ENCODE peak calls at places on chromosomes 2 and 18, in four cellular contexts. One of them, this sample, is unnamed.

GRCh38 chr18:26840965-26841364 is 24.5 kb downstream of the AQP4 start:
- DNase-seq in neural crest cell: no peak
- DNase-seq in lung microvascular endothelial cell: no peak
- DNase-seq in stimulated activated CD4-positive, alpha-beta T cell treated with anti-CD3 and anti-CD28 coated beads, Interleukin-4, amount 100 ng/mL, for 24 hours: no peak
- DNase-seq in this sample: no peak

GRCh38 chr2:120559401-120559800 is 176.3 kb upstream of the GLI2 start:
- DNase-seq in neural crest cell: no peak
- DNase-seq in lung microvascular endothelial cell: no peak
- DNase-seq in stimulated activated CD4-positive, alpha-beta T cell treated with anti-CD3 and anti-CD28 coated beads, Interleukin-4, amount 100 ng/mL, for 24 hours: no peak
- DNase-seq in this sample: no peak

GRCh38 chr2:215624423-215624829 is 188.6 kb upstream of the FN1 start:
- DNase-seq in neural crest cell: no peak
- DNase-seq in stimulated activated CD4-positive, alpha-beta T cell treated with anti-CD3 and anti-CD28 coated beads, Interleukin-4, amount 100 ng/mL, for 24 hours: no peak
- DNase-seq in lung microvascular endothelial cell: no peak
- DNase-seq in this sample: peak; percentile 0

GRCh38 chr2:18169787-18170175 is 291.3 kb downstream of the KCNS3 start:
- DNase-seq in stimulated activated CD4-positive, alpha-beta T cell treated with anti-CD3 and anti-CD28 coated beads, Interleukin-4, amount 100 ng/mL, for 24 hours: no peak
- DNase-seq in lung microvascular endothelial cell: no peak
- DNase-seq in neural crest cell: no peak
- DNase-seq in this sample: no peak

GRCh38 chr18:69958422-69958821 is 10.7 kb upstream of the CD226 start:
- DNase-seq in lung microvascular endothelial cell: no peak
- DNase-seq in stimulated activated CD4-positive, alpha-beta T cell treated with anti-CD3 and anti-CD28 coated beads, Interleukin-4, amount 100 ng/mL, for 24 hours: peak; percentile 72
- DNase-seq in neural crest cell: no peak
- DNase-seq in this sample: no peak

GRCh38 chr2:175743020-175743419 is 259.0 kb downstream of the LNPK start:
- DNase-seq in lung microvascular endothelial cell: no peak
- DNase-seq in neural crest cell: no peak
- DNase-seq in stimulated activated CD4-positive, alpha-beta T cell treated with anti-CD3 and anti-CD28 coated beads, Interleukin-4, amount 100 ng/mL, for 24 hours: no peak
- DNase-seq in this sample: no peak

GRCh38 chr2:95018301-95018700 is 7.2 kb upstream of the MAL start:
- DNase-seq in stimulated activated CD4-positive, alpha-beta T cell treated with anti-CD3 and anti-CD28 coated beads, Interleukin-4, amount 100 ng/mL, for 24 hours: no peak
- DNase-seq in neural crest cell: no peak
- DNase-seq in lung microvascular endothelial cell: no peak
- DNase-seq in this sample: no peak

GRCh38 chr2:198004173-198004572 is 199.8 kb downstream of the PLCL1 start:
- DNase-seq in neural crest cell: no peak
- DNase-seq in stimulated activated CD4-positive, alpha-beta T cell treated with anti-CD3 and anti-CD28 coated beads, Interleukin-4, amount 100 ng/mL, for 24 hours: no peak
- DNase-seq in lung microvascular endothelial cell: no peak
- DNase-seq in this sample: peak; percentile 23

GRCh38 chr2:42962521-42962953 is 170.2 kb upstream of the HAAO start:
- DNase-seq in lung microvascular endothelial cell: peak; percentile 52
- DNase-seq in neural crest cell: no peak
- DNase-seq in stimulated activated CD4-positive, alpha-beta T cell treated with anti-CD3 and anti-CD28 coated beads, Interleukin-4, amount 100 ng/mL, for 24 hours: no peak
- DNase-seq in this sample: no peak

GRCh38 chr2:29723255-29724001 is 198.0 kb downstream of the ALK start:
- DNase-seq in lung microvascular endothelial cell: no peak
- DNase-seq in stimulated activated CD4-positive, alpha-beta T cell treated with anti-CD3 and anti-CD28 coated beads, Interleukin-4, amount 100 ng/mL, for 24 hours: no peak
- DNase-seq in neural crest cell: no peak
- DNase-seq in this sample: no peak

GRCh38 chr2:69948963-69949645 is 12.3 kb downstream of the ASPRV1 start:
- DNase-seq in neural crest cell: no peak
- DNase-seq in lung microvascular endothelial cell: no peak
- DNase-seq in stimulated activated CD4-positive, alpha-beta T cell treated with anti-CD3 and anti-CD28 coated beads, Interleukin-4, amount 100 ng/mL, for 24 hours: no peak
- DNase-seq in this sample: no peak

GRCh38 chr18:10927290-10927979 is 221.9 kb downstream of the PIEZO2 start:
- DNase-seq in lung microvascular endothelial cell: peak; percentile 71
- DNase-seq in stimulated activated CD4-positive, alpha-beta T cell treated with anti-CD3 and anti-CD28 coated beads, Interleukin-4, amount 100 ng/mL, for 24 hours: no peak
- DNase-seq in neural crest cell: no peak
- DNase-seq in this sample: no peak

GRCh38 chr2:9752441-9753275 is 90.6 kb upstream of the TAF1B start:
- DNase-seq in stimulated activated CD4-positive, alpha-beta T cell treated with anti-CD3 and anti-CD28 coated beads, Interleukin-4, amount 100 ng/mL, for 24 hours: peak; percentile 91
- DNase-seq in lung microvascular endothelial cell: peak; percentile 62
- DNase-seq in neural crest cell: no peak
- DNase-seq in this sample: no peak

GRCh38 chr2:130372833-130373807 is 17.3 kb downstream of the PTPN18 start:
- DNase-seq in stimulated activated CD4-positive, alpha-beta T cell treated with anti-CD3 and anti-CD28 coated beads, Interleukin-4, amount 100 ng/mL, for 24 hours: no peak
- DNase-seq in neural crest cell: no peak
- DNase-seq in lung microvascular endothelial cell: no peak
- DNase-seq in this sample: no peak

GRCh38 chr2:178731300-178731699 is 75.9 kb downstream of the TTN start:
- DNase-seq in lung microvascular endothelial cell: no peak
- DNase-seq in stimulated activated CD4-positive, alpha-beta T cell treated with anti-CD3 and anti-CD28 coated beads, Interleukin-4, amount 100 ng/mL, for 24 hours: no peak
- DNase-seq in neural crest cell: no peak
- DNase-seq in this sample: no peak

GRCh38 chr2:64522843-64523428 is 1.2 kb upstream of the AFTPH start:
- DNase-seq in neural crest cell: peak; percentile 57
- DNase-seq in stimulated activated CD4-positive, alpha-beta T cell treated with anti-CD3 and anti-CD28 coated beads, Interleukin-4, amount 100 ng/mL, for 24 hours: peak; percentile 81
- DNase-seq in lung microvascular endothelial cell: peak; percentile 86
- DNase-seq in this sample: peak; percentile 57

GRCh38 chr2:69582582-69583176 is 60.9 kb downstream of the AAK1 start:
- DNase-seq in lung microvascular endothelial cell: peak; percentile 30
- DNase-seq in neural crest cell: no peak
- DNase-seq in stimulated activated CD4-positive, alpha-beta T cell treated with anti-CD3 and anti-CD28 coated beads, Interleukin-4, amount 100 ng/mL, for 24 hours: no peak
- DNase-seq in this sample: no peak

GRCh38 chr18:12455511-12455910 is 47.8 kb downstream of the PRELID3A start:
- DNase-seq in stimulated activated CD4-positive, alpha-beta T cell treated with anti-CD3 and anti-CD28 coated beads, Interleukin-4, amount 100 ng/mL, for 24 hours: no peak
- DNase-seq in neural crest cell: peak; percentile 63
- DNase-seq in lung microvascular endothelial cell: peak; percentile 29
- DNase-seq in this sample: peak; percentile 63

GRCh38 chr2:117536139-117536538 is 278.4 kb upstream of the DDX18 start:
- DNase-seq in stimulated activated CD4-positive, alpha-beta T cell treated with anti-CD3 and anti-CD28 coated beads, Interleukin-4, amount 100 ng/mL, for 24 hours: no peak
- DNase-seq in neural crest cell: no peak
- DNase-seq in lung microvascular endothelial cell: no peak
- DNase-seq in this sample: no peak

GRCh38 chr2:43201497-43201896 is 24.9 kb downstream of the ZFP36L2 start:
- DNase-seq in lung microvascular endothelial cell: no peak
- DNase-seq in stimulated activated CD4-positive, alpha-beta T cell treated with anti-CD3 and anti-CD28 coated beads, Interleukin-4, amount 100 ng/mL, for 24 hours: no peak
- DNase-seq in neural crest cell: no peak
- DNase-seq in this sample: no peak

GRCh38 chr2:47088371-47089082 is 66.6 kb downstream of the STPG4 start:
- DNase-seq in stimulated activated CD4-positive, alpha-beta T cell treated with anti-CD3 and anti-CD28 coated beads, Interleukin-4, amount 100 ng/mL, for 24 hours: no peak
- DNase-seq in lung microvascular endothelial cell: peak; percentile 92
- DNase-seq in neural crest cell: no peak
- DNase-seq in this sample: no peak

GRCh38 chr2:11872247-11872947 is 126.0 kb downstream of the LPIN1 start:
- DNase-seq in lung microvascular endothelial cell: peak; percentile 85
- DNase-seq in neural crest cell: no peak
- DNase-seq in stimulated activated CD4-positive, alpha-beta T cell treated with anti-CD3 and anti-CD28 coated beads, Interleukin-4, amount 100 ng/mL, for 24 hours: no peak
- DNase-seq in this sample: no peak

GRCh38 chr2:192546566-192546965 is 351.8 kb upstream of the TMEFF2 start:
- DNase-seq in lung microvascular endothelial cell: no peak
- DNase-seq in stimulated activated CD4-positive, alpha-beta T cell treated with anti-CD3 and anti-CD28 coated beads, Interleukin-4, amount 100 ng/mL, for 24 hours: no peak
- DNase-seq in neural crest cell: no peak
- DNase-seq in this sample: no peak

GRCh38 chr2:127048969-127049897 is 57.7 kb downstream of the BIN1 start:
- DNase-seq in lung microvascular endothelial cell: no peak
- DNase-seq in stimulated activated CD4-positive, alpha-beta T cell treated with anti-CD3 and anti-CD28 coated beads, Interleukin-4, amount 100 ng/mL, for 24 hours: no peak
- DNase-seq in neural crest cell: no peak
- DNase-seq in this sample: no peak

GRCh38 chr2:62300925-62301324 is 105.0 kb downstream of the B3GNT2 start:
- DNase-seq in stimulated activated CD4-positive, alpha-beta T cell treated with anti-CD3 and anti-CD28 coated beads, Interleukin-4, amount 100 ng/mL, for 24 hours: no peak
- DNase-seq in neural crest cell: no peak
- DNase-seq in lung microvascular endothelial cell: peak; percentile 8
- DNase-seq in this sample: no peak

GRCh38 chr2:3628241-3628679 is 29.7 kb upstream of the ALLC start:
- DNase-seq in neural crest cell: no peak
- DNase-seq in lung microvascular endothelial cell: no peak
- DNase-seq in stimulated activated CD4-positive, alpha-beta T cell treated with anti-CD3 and anti-CD28 coated beads, Interleukin-4, amount 100 ng/mL, for 24 hours: no peak
- DNase-seq in this sample: no peak

GRCh38 chr18:7921938-7922587 is 354.9 kb downstream of the PTPRM start:
- DNase-seq in stimulated activated CD4-positive, alpha-beta T cell treated with anti-CD3 and anti-CD28 coated beads, Interleukin-4, amount 100 ng/mL, for 24 hours: no peak
- DNase-seq in lung microvascular endothelial cell: peak; percentile 85
- DNase-seq in neural crest cell: no peak
- DNase-seq in this sample: peak; percentile 33

GRCh38 chr2:134836986-134837385 is 1.4 kb upstream of the ACMSD start:
- DNase-seq in lung microvascular endothelial cell: no peak
- DNase-seq in stimulated activated CD4-positive, alpha-beta T cell treated with anti-CD3 and anti-CD28 coated beads, Interleukin-4, amount 100 ng/mL, for 24 hours: no peak
- DNase-seq in neural crest cell: no peak
- DNase-seq in this sample: peak; percentile 55

GRCh38 chr2:115491394-115491793 is 1049.0 kb downstream of the DPP10 start:
- DNase-seq in stimulated activated CD4-positive, alpha-beta T cell treated with anti-CD3 and anti-CD28 coated beads, Interleukin-4, amount 100 ng/mL, for 24 hours: no peak
- DNase-seq in neural crest cell: no peak
- DNase-seq in lung microvascular endothelial cell: no peak
- DNase-seq in this sample: no peak

GRCh38 chr2:119317556-119317955 is 49.1 kb downstream of the C2orf76 start:
- DNase-seq in neural crest cell: no peak
- DNase-seq in stimulated activated CD4-positive, alpha-beta T cell treated with anti-CD3 and anti-CD28 coated beads, Interleukin-4, amount 100 ng/mL, for 24 hours: no peak
- DNase-seq in lung microvascular endothelial cell: no peak
- DNase-seq in this sample: no peak

GRCh38 chr2:98065804-98066203 is 21.2 kb upstream of the VWA3B start:
- DNase-seq in lung microvascular endothelial cell: no peak
- DNase-seq in neural crest cell: no peak
- DNase-seq in stimulated activated CD4-positive, alpha-beta T cell treated with anti-CD3 and anti-CD28 coated beads, Interleukin-4, amount 100 ng/mL, for 24 hours: no peak
- DNase-seq in this sample: no peak

GRCh38 chr2:46305767-46306166 is 8.6 kb downstream of the EPAS1 start:
- DNase-seq in lung microvascular endothelial cell: peak; percentile 20
- DNase-seq in neural crest cell: no peak
- DNase-seq in stimulated activated CD4-positive, alpha-beta T cell treated with anti-CD3 and anti-CD28 coated beads, Interleukin-4, amount 100 ng/mL, for 24 hours: no peak
- DNase-seq in this sample: no peak

GRCh38 chr2:215796160-215796559 is 217.2 kb downstream of the MREG start:
- DNase-seq in lung microvascular endothelial cell: peak; percentile 63
- DNase-seq in neural crest cell: no peak
- DNase-seq in stimulated activated CD4-positive, alpha-beta T cell treated with anti-CD3 and anti-CD28 coated beads, Interleukin-4, amount 100 ng/mL, for 24 hours: no peak
- DNase-seq in this sample: no peak

GRCh38 chr2:116802671-116803070 is 1011.8 kb upstream of the DDX18 start:
- DNase-seq in lung microvascular endothelial cell: no peak
- DNase-seq in stimulated activated CD4-positive, alpha-beta T cell treated with anti-CD3 and anti-CD28 coated beads, Interleukin-4, amount 100 ng/mL, for 24 hours: no peak
- DNase-seq in neural crest cell: no peak
- DNase-seq in this sample: no peak

GRCh38 chr2:227595797-227596196 is 2.9 kb upstream of the SCYGR2 start:
- DNase-seq in stimulated activated CD4-positive, alpha-beta T cell treated with anti-CD3 and anti-CD28 coated beads, Interleukin-4, amount 100 ng/mL, for 24 hours: no peak
- DNase-seq in neural crest cell: no peak
- DNase-seq in lung microvascular endothelial cell: no peak
- DNase-seq in this sample: no peak